ENCODE peak calls at places on chromosomes 13 and 19, in seven cellular contexts. One of them, this sample, is unnamed.

GRCh38 chr13:67736646-67737420 is 506.7 kb upstream of the PCDH9 start:
- DNase-seq in CD4-positive, CD25-positive, alpha-beta regulatory T cell: no peak
- DNase-seq in fibroblast of lung: peak; percentile 92
- DNase-seq in PC-3: peak; percentile 25
- DNase-seq in lower lobe of right lung: no peak
- DNase-seq in CD8-positive, alpha-beta memory T cell: no peak
- DNase-seq in transverse colon: no peak
- DNase-seq in this sample: no peak

GRCh38 chr19:5691205-5691929 is 1.3 kb downstream of the RPL36 start:
- DNase-seq in CD8-positive, alpha-beta memory T cell: peak; percentile 28
- DNase-seq in transverse colon: peak; percentile 78
- DNase-seq in fibroblast of lung: peak; percentile 54
- DNase-seq in CD4-positive, CD25-positive, alpha-beta regulatory T cell: no peak
- DNase-seq in lower lobe of right lung: peak; percentile 66
- DNase-seq in PC-3: peak; percentile 48
- DNase-seq in this sample: no peak

GRCh38 chr19:44615529-44616247 is 2.3 kb downstream of the IGSF23 start:
- DNase-seq in fibroblast of lung: no peak
- DNase-seq in CD8-positive, alpha-beta memory T cell: no peak
- DNase-seq in lower lobe of right lung: no peak
- DNase-seq in CD4-positive, CD25-positive, alpha-beta regulatory T cell: no peak
- DNase-seq in transverse colon: no peak
- DNase-seq in PC-3: no peak
- DNase-seq in this sample: no peak

GRCh38 chr19:40228371-40228770 is 1.9 kb upstream of the CCNP start:
- DNase-seq in fibroblast of lung: no peak
- DNase-seq in lower lobe of right lung: no peak
- DNase-seq in CD4-positive, CD25-positive, alpha-beta regulatory T cell: no peak
- DNase-seq in CD8-positive, alpha-beta memory T cell: no peak
- DNase-seq in transverse colon: no peak
- DNase-seq in PC-3: no peak
- DNase-seq in this sample: no peak

GRCh38 chr13:33251131-33251629 is 34.4 kb downstream of the STARD13 start:
- DNase-seq in lower lobe of right lung: no peak
- DNase-seq in transverse colon: no peak
- DNase-seq in fibroblast of lung: peak; percentile 99
- DNase-seq in PC-3: peak; percentile 95
- DNase-seq in CD8-positive, alpha-beta memory T cell: no peak
- DNase-seq in CD4-positive, CD25-positive, alpha-beta regulatory T cell: no peak
- DNase-seq in this sample: no peak

GRCh38 chr13:33079960-33080359 is 63.7 kb downstream of the KL start:
- DNase-seq in fibroblast of lung: no peak
- DNase-seq in PC-3: no peak
- DNase-seq in CD4-positive, CD25-positive, alpha-beta regulatory T cell: no peak
- DNase-seq in CD8-positive, alpha-beta memory T cell: no peak
- DNase-seq in lower lobe of right lung: no peak
- DNase-seq in transverse colon: no peak
- DNase-seq in this sample: no peak

GRCh38 chr13:26760835-26761582 is 423 bp upstream of the GPR12 start:
- DNase-seq in CD4-positive, CD25-positive, alpha-beta regulatory T cell: no peak
- DNase-seq in transverse colon: no peak
- DNase-seq in CD8-positive, alpha-beta memory T cell: no peak
- DNase-seq in PC-3: no peak
- DNase-seq in lower lobe of right lung: no peak
- DNase-seq in fibroblast of lung: peak; percentile 2
- DNase-seq in this sample: no peak

GRCh38 chr13:111666377-111666776 is 345.9 kb downstream of the TEX29 start:
- DNase-seq in CD4-positive, CD25-positive, alpha-beta regulatory T cell: no peak
- DNase-seq in PC-3: no peak
- DNase-seq in lower lobe of right lung: no peak
- DNase-seq in fibroblast of lung: no peak
- DNase-seq in CD8-positive, alpha-beta memory T cell: no peak
- DNase-seq in transverse colon: no peak
- DNase-seq in this sample: no peak

GRCh38 chr19:47124937-47125668 is 5.5 kb upstream of the SAE1 start:
- DNase-seq in CD8-positive, alpha-beta memory T cell: peak; percentile 39
- DNase-seq in lower lobe of right lung: no peak
- DNase-seq in fibroblast of lung: peak; percentile 69
- DNase-seq in transverse colon: no peak
- DNase-seq in PC-3: peak; percentile 86
- DNase-seq in CD4-positive, CD25-positive, alpha-beta regulatory T cell: no peak
- DNase-seq in this sample: no peak

GRCh38 chr13:110262494-110262893 is 44.5 kb downstream of the COL4A1 start:
- DNase-seq in lower lobe of right lung: no peak
- DNase-seq in PC-3: no peak
- DNase-seq in CD4-positive, CD25-positive, alpha-beta regulatory T cell: no peak
- DNase-seq in transverse colon: no peak
- DNase-seq in fibroblast of lung: no peak
- DNase-seq in CD8-positive, alpha-beta memory T cell: no peak
- DNase-seq in this sample: no peak

GRCh38 chr13:22793598-22794134 is 387.1 kb upstream of the SGCG start:
- DNase-seq in CD8-positive, alpha-beta memory T cell: no peak
- DNase-seq in lower lobe of right lung: no peak
- DNase-seq in fibroblast of lung: peak; percentile 15
- DNase-seq in PC-3: no peak
- DNase-seq in CD4-positive, CD25-positive, alpha-beta regulatory T cell: no peak
- DNase-seq in transverse colon: no peak
- DNase-seq in this sample: no peak

GRCh38 chr19:38875656-38876345 is 2.3 kb downstream of the RINL start:
- DNase-seq in fibroblast of lung: no peak
- DNase-seq in transverse colon: no peak
- DNase-seq in lower lobe of right lung: no peak
- DNase-seq in CD4-positive, CD25-positive, alpha-beta regulatory T cell: no peak
- DNase-seq in PC-3: no peak
- DNase-seq in CD8-positive, alpha-beta memory T cell: no peak
- DNase-seq in this sample: no peak

GRCh38 chr19:8569066-8569761 is 8.0 kb downstream of the MYO1F start:
- DNase-seq in CD8-positive, alpha-beta memory T cell: peak; percentile 88
- DNase-seq in CD4-positive, CD25-positive, alpha-beta regulatory T cell: peak; percentile 40
- DNase-seq in PC-3: peak; percentile 96
- DNase-seq in transverse colon: peak; percentile 62
- DNase-seq in lower lobe of right lung: peak; percentile 71
- DNase-seq in fibroblast of lung: peak; percentile 96
- DNase-seq in this sample: peak; percentile 40

GRCh38 chr13:98405107-98405571 is 171.8 kb downstream of the STK24 start:
- DNase-seq in transverse colon: no peak
- DNase-seq in fibroblast of lung: peak; percentile 14
- DNase-seq in lower lobe of right lung: no peak
- DNase-seq in CD4-positive, CD25-positive, alpha-beta regulatory T cell: no peak
- DNase-seq in CD8-positive, alpha-beta memory T cell: no peak
- DNase-seq in PC-3: no peak
- DNase-seq in this sample: no peak

GRCh38 chr13:47672982-47673670 is 327.9 kb downstream of the SUCLA2 start:
- DNase-seq in lower lobe of right lung: no peak
- DNase-seq in CD8-positive, alpha-beta memory T cell: no peak
- DNase-seq in PC-3: peak; percentile 2
- DNase-seq in transverse colon: no peak
- DNase-seq in CD4-positive, CD25-positive, alpha-beta regulatory T cell: no peak
- DNase-seq in fibroblast of lung: peak; percentile 94
- DNase-seq in this sample: no peak

GRCh38 chr13:95541308-95541707 is 11.2 kb upstream of the CLDN10 start:
- DNase-seq in CD4-positive, CD25-positive, alpha-beta regulatory T cell: no peak
- DNase-seq in fibroblast of lung: no peak
- DNase-seq in transverse colon: no peak
- DNase-seq in lower lobe of right lung: no peak
- DNase-seq in CD8-positive, alpha-beta memory T cell: no peak
- DNase-seq in PC-3: no peak
- DNase-seq in this sample: no peak

GRCh38 chr19:58560921-58561320 is 2.5 kb upstream of the UBE2M start:
- DNase-seq in transverse colon: no peak
- DNase-seq in lower lobe of right lung: no peak
- DNase-seq in fibroblast of lung: no peak
- DNase-seq in CD4-positive, CD25-positive, alpha-beta regulatory T cell: no peak
- DNase-seq in CD8-positive, alpha-beta memory T cell: no peak
- DNase-seq in PC-3: no peak
- DNase-seq in this sample: no peak

GRCh38 chr13:40941581-40941980 is 77.5 kb downstream of the ELF1 start:
- DNase-seq in transverse colon: no peak
- DNase-seq in fibroblast of lung: no peak
- DNase-seq in CD8-positive, alpha-beta memory T cell: no peak
- DNase-seq in lower lobe of right lung: no peak
- DNase-seq in PC-3: no peak
- DNase-seq in CD4-positive, CD25-positive, alpha-beta regulatory T cell: no peak
- DNase-seq in this sample: no peak

GRCh38 chr13:102812616-102813287 is 13.8 kb downstream of the BIVM start:
- DNase-seq in fibroblast of lung: peak; percentile 55
- DNase-seq in PC-3: no peak
- DNase-seq in lower lobe of right lung: no peak
- DNase-seq in CD8-positive, alpha-beta memory T cell: no peak
- DNase-seq in CD4-positive, CD25-positive, alpha-beta regulatory T cell: no peak
- DNase-seq in transverse colon: no peak
- DNase-seq in this sample: no peak

GRCh38 chr19:55940306-55940705 is 7.3 kb upstream of the NLRP8 start:
- DNase-seq in CD8-positive, alpha-beta memory T cell: no peak
- DNase-seq in fibroblast of lung: no peak
- DNase-seq in PC-3: no peak
- DNase-seq in transverse colon: no peak
- DNase-seq in CD4-positive, CD25-positive, alpha-beta regulatory T cell: no peak
- DNase-seq in lower lobe of right lung: no peak
- DNase-seq in this sample: no peak

GRCh38 chr19:55935206-55935605 is 3.1 kb upstream of the NLRP13 start:
- DNase-seq in CD8-positive, alpha-beta memory T cell: no peak
- DNase-seq in lower lobe of right lung: no peak
- DNase-seq in CD4-positive, CD25-positive, alpha-beta regulatory T cell: no peak
- DNase-seq in fibroblast of lung: no peak
- DNase-seq in PC-3: no peak
- DNase-seq in transverse colon: no peak
- DNase-seq in this sample: no peak

DNA sequence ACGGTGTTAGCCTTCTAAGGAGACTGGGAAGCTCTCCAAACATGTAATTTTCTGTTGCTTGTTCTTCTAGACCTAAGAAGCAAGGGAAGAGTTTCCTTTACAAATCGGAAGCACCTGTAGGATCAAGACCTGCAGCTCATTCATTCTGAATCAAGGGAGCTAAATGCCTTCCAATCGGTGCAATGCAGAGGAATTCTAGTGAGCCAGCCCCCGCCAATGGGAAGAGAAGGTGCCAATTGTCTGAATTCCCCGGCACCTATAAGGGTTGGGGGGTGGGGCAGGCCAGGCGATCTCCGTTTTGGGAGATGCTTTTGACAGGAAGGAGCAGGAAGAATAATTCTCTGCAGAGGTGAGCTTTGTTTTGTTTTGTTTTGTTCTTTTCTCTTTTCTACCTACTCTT is 7.1 kb upstream of the NLRP13 start:
- DNase-seq in PC-3: no peak
- DNase-seq in transverse colon: no peak
- DNase-seq in fibroblast of lung: no peak
- DNase-seq in CD4-positive, CD25-positive, alpha-beta regulatory T cell: no peak
- DNase-seq in CD8-positive, alpha-beta memory T cell: no peak
- DNase-seq in lower lobe of right lung: no peak
- DNase-seq in this sample: no peak
- H3K9me3 ChIP-seq in PC-3: no peaks in the 10 kb centered on the region
- H3K9me3 ChIP-seq in transverse colon: no peaks in the 10 kb centered on the region
- H3K9me3 ChIP-seq in fibroblast of lung: no peaks in the 10 kb centered on the region
- H3K9me3 ChIP-seq in CD4-positive, CD25-positive, alpha-beta regulatory T cell: no peaks in the 10 kb centered on the region
- H3K9me3 ChIP-seq in CD8-positive, alpha-beta memory T cell: no peaks in the 10 kb centered on the region
- H3K9me3 ChIP-seq in lower lobe of right lung: no peaks in the 10 kb centered on the region
- H3K9me3 ChIP-seq in this sample: no peaks in the 10 kb centered on the region

DNA sequence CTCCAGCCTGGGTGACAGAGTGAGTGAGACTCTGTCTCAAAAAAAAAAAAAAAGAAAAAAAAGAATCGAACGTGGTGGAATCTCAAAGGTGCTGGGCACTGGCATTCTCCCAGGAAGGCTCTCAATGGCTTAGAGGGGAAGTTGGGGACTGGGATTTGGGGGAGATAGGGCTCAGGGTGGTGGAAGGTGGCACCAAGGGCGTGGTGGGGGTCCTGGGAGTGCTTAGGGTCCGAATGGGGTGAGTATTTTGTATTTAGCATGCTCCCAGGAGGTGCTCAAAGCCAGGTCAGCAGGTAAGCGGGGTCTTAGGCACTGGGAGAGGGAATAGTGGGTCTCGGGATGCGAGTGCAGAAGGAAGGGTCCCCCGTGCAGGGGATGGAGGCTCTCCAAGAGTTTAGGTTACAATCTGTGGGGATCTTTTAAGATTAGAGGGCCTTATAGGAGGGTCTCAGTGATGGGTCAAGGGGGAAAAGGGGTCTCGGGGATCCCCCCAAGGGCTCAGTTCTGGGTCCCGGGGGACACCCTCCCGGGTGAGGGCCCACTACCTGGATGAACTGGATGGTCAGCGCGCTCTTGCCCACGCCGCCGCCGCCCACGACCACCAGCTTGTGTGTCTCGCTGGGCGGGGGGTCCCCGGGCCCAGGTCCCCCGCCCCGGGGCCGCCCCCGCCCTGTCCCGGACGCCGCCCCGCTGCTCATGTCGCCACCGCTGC is 386 bp downstream of the RRAS start:
- DNase-seq in lower lobe of right lung: no peak
- DNase-seq in fibroblast of lung: no peak
- DNase-seq in CD8-positive, alpha-beta memory T cell: no peak
- DNase-seq in CD4-positive, CD25-positive, alpha-beta regulatory T cell: no peak
- DNase-seq in PC-3: no peak
- DNase-seq in transverse colon: peak; percentile 19
- DNase-seq in this sample: no peak
- H3K9me3 ChIP-seq in lower lobe of right lung: no peaks in the 10 kb centered on the region
- H3K9me3 ChIP-seq in fibroblast of lung: no peaks in the 10 kb centered on the region
- H3K9me3 ChIP-seq in CD8-positive, alpha-beta memory T cell: no peaks in the 10 kb centered on the region
- H3K9me3 ChIP-seq in CD4-positive, CD25-positive, alpha-beta regulatory T cell: no peaks in the 10 kb centered on the region
- H3K9me3 ChIP-seq in PC-3: no peaks in the 10 kb centered on the region
- H3K9me3 ChIP-seq in transverse colon: no peaks in the 10 kb centered on the region
- H3K9me3 ChIP-seq in this sample: no peaks in the 10 kb centered on the region

GRCh38 chr19:51884713-51885112 is 3.0 kb downstream of the ZNF577 start:
- DNase-seq in PC-3: no peak
- DNase-seq in fibroblast of lung: no peak
- DNase-seq in lower lobe of right lung: no peak
- DNase-seq in transverse colon: no peak
- DNase-seq in CD4-positive, CD25-positive, alpha-beta regulatory T cell: no peak
- DNase-seq in CD8-positive, alpha-beta memory T cell: no peak
- DNase-seq in this sample: no peak
- H3K9me3 ChIP-seq in PC-3: peaks cover 87% of the 10 kb centered on the region
- H3K9me3 ChIP-seq in fibroblast of lung: no peaks in the 10 kb centered on the region
- H3K9me3 ChIP-seq in lower lobe of right lung: peaks cover 93% of the 10 kb centered on the region
- H3K9me3 ChIP-seq in transverse colon: peaks cover 51% of the 10 kb centered on the region
- H3K9me3 ChIP-seq in CD4-positive, CD25-positive, alpha-beta regulatory T cell: peaks cover 100% of the 10 kb centered on the region
- H3K9me3 ChIP-seq in CD8-positive, alpha-beta memory T cell: peaks cover 79% of the 10 kb centered on the region
- H3K9me3 ChIP-seq in this sample: peaks cover 44% of the 10 kb centered on the region

GRCh38 chr13:113649212-113649611 is 8.8 kb downstream of the ATP4B start:
- DNase-seq in PC-3: no peak
- DNase-seq in CD4-positive, CD25-positive, alpha-beta regulatory T cell: no peak
- DNase-seq in CD8-positive, alpha-beta memory T cell: no peak
- DNase-seq in lower lobe of right lung: peak; percentile 30
- DNase-seq in fibroblast of lung: no peak
- DNase-seq in transverse colon: peak; percentile 3
- DNase-seq in this sample: no peak
- H3K9me3 ChIP-seq in PC-3: no peaks in the 10 kb centered on the region
- H3K9me3 ChIP-seq in CD4-positive, CD25-positive, alpha-beta regulatory T cell: no peaks in the 10 kb centered on the region
- H3K9me3 ChIP-seq in CD8-positive, alpha-beta memory T cell: no peaks in the 10 kb centered on the region
- H3K9me3 ChIP-seq in lower lobe of right lung: no peaks in the 10 kb centered on the region
- H3K9me3 ChIP-seq in fibroblast of lung: no peaks in the 10 kb centered on the region
- H3K9me3 ChIP-seq in transverse colon: no peaks in the 10 kb centered on the region
- H3K9me3 ChIP-seq in this sample: peaks cover 4% of the 10 kb centered on the region

DNA sequence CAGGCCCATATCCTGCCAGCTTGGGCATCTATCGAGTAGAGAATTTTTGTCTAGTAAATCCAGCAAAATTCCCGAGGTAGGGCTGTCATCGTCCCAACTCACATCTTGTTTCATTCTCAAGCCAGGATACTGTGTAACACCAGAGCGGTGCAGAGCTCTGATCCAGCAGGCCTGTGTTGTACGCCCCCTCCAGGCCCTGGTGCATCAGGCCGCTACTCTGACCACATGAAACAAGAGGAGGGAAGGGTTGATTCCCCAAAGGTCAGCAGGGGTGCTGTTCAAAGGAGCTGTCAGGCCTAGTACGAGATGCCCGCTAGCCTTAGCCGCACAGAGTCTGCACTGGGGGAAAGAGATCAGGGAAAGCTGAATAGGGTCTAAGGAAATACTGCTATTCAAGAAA is 276.0 kb downstream of the SLC7A1 start:
- DNase-seq in fibroblast of lung: no peak
- DNase-seq in CD4-positive, CD25-positive, alpha-beta regulatory T cell: no peak
- DNase-seq in CD8-positive, alpha-beta memory T cell: no peak
- DNase-seq in PC-3: no peak
- DNase-seq in transverse colon: no peak
- DNase-seq in lower lobe of right lung: no peak
- DNase-seq in this sample: no peak
- H3K9me3 ChIP-seq in fibroblast of lung: no peaks in the 10 kb centered on the region
- H3K9me3 ChIP-seq in CD4-positive, CD25-positive, alpha-beta regulatory T cell: no peaks in the 10 kb centered on the region
- H3K9me3 ChIP-seq in CD8-positive, alpha-beta memory T cell: no peaks in the 10 kb centered on the region
- H3K9me3 ChIP-seq in PC-3: no peaks in the 10 kb centered on the region
- H3K9me3 ChIP-seq in transverse colon: no peaks in the 10 kb centered on the region
- H3K9me3 ChIP-seq in lower lobe of right lung: no peaks in the 10 kb centered on the region
- H3K9me3 ChIP-seq in this sample: no peaks in the 10 kb centered on the region

This sample was measured in T-helper 17 cell.